ENCODE peak calls at places on chromosomes 7 and 10, in nine cellular contexts. L is ovary, S is mucosa of descending colon, G is cardiac fibroblast, F is AG10803, H is AG04449, T is dorsolateral prefrontal cortex, U is AG09309, J is mesothelial cell of epicardium. C is an unnamed sample.

GRCh38 chr7:5526190-5527037 is 102.8 kb upstream of the TNRC18 start:
- DNase-seq in L (peak; percentile 52), S (no peak), G (peak; percentile 57), F (peak; percentile 57), H (no peak), T (no peak), U (no peak), J (no peak), C (peak; percentile 52)

GRCh38 chr10:118911361-118911760 is 118.2 kb upstream of the NANOS1 start:
- DNase-seq in L (no peak), S (no peak), G (peak; percentile 64), F (peak; percentile 21), H (no peak), T (no peak), U (no peak), J (no peak), C (no peak)

GRCh38 chr10:98963608-98964007 is 272.0 kb downstream of the HPSE2 start:
- DNase-seq in L (no peak), S (no peak), G (peak; percentile 5), F (no peak), H (no peak), T (no peak), U (no peak), J (no peak), C (no peak)

GRCh38 chr10:132163278-132163765 is 23.4 kb upstream of the DPYSL4 start:
- DNase-seq in L (no peak), S (peak; percentile 82), G (peak; percentile 19), F (no peak), H (no peak), T (no peak), U (no peak), J (no peak), C (no peak)

GRCh38 chr7:82015751-82016150 is 245.9 kb upstream of the HGF start:
- DNase-seq in L (no peak), S (no peak), G (peak; percentile 46), F (peak; percentile 12), H (no peak), T (no peak), U (no peak), J (no peak), C (no peak)

GRCh38 chr7:74633451-74633921 is 24.0 kb upstream of the GTF2I start:
- DNase-seq in L (no peak), S (no peak), G (no peak), F (no peak), H (no peak), T (no peak), U (no peak), J (no peak), C (no peak)

GRCh38 chr10:27344568-27345454 is 104.2 kb upstream of the ACBD5 start:
- DNase-seq in L (no peak), S (no peak), G (no peak), F (no peak), H (no peak), T (no peak), U (no peak), J (no peak), C (no peak)

GRCh38 chr7:114818501-114818900 is 103.4 kb upstream of the MDFIC start:
- DNase-seq in L (no peak), S (no peak), G (peak; percentile 77), F (peak; percentile 80), H (no peak), T (no peak), U (peak; percentile 18), J (no peak), C (peak; percentile 14)

GRCh38 chr10:69884686-69885085 is 83.0 kb downstream of the COL13A1 start:
- DNase-seq in L (no peak), S (no peak), G (peak; percentile 36), F (no peak), H (no peak), T (no peak), U (no peak), J (no peak), C (no peak)

GRCh38 chr10:44198096-44198779 is 186.7 kb downstream of the CXCL12 start:
- DNase-seq in L (no peak), S (no peak), G (no peak), F (peak; percentile 38), H (no peak), T (no peak), U (no peak), J (no peak), C (peak; percentile 64)

GRCh38 chr10:983951-984705 is 4.1 kb upstream of the GTPBP4 start:
- DNase-seq in L (no peak), S (no peak), G (no peak), F (no peak), H (no peak), T (no peak), U (no peak), J (no peak), C (no peak)

GRCh38 chr7:107023522-107024149 is 20.9 kb upstream of the PRKAR2B start:
- DNase-seq in L (no peak), S (no peak), G (no peak), F (no peak), H (no peak), T (no peak), U (no peak), J (no peak), C (no peak)

GRCh38 chr10:108852211-108852610 is 1071.1 kb downstream of the XPNPEP1 start:
- DNase-seq in L (no peak), S (no peak), G (no peak), F (no peak), H (no peak), T (no peak), U (no peak), J (no peak), C (no peak)

GRCh38 chr7:149457766-149458165 is 3.1 kb downstream of the ZNF777 start:
- DNase-seq in L (no peak), S (no peak), G (no peak), F (no peak), H (no peak), T (no peak), U (no peak), J (no peak), C (no peak)

GRCh38 chr10:33335800-33336605 is 1.5 kb upstream of the NRP1 start:
- DNase-seq in L (peak; percentile 76), S (peak; percentile 71), G (peak; percentile 74), F (peak; percentile 79), H (no peak), T (peak; percentile 38), U (no peak), J (peak; percentile 29), C (no peak)
- TF ChIP-seq CTCF in L (no peak), S (no peak), G (no peak), F (peak; percentile 5), H (peak; percentile 2), T (no peak), U (no peak), J (no peak), C (peak; percentile 2)

DNA sequence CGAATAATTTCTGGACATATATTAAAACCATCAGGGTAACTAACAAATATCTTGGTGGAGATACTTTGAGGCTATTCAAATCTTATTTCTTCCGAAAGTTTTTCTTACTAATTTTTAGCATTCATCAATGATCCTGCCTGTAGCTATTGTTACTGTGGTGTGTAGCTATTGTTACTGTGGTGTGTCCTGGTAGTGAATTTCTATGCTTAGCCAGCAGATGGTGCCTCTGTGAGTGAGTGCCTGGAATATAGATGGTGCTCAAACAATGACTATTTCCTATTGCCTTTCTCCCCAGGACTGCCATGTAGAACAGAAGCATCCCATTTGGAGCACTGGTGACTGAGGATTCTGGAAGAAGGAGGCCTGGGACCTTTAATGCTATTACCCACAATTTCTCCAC is 245.7 kb downstream of the CCSER2 start:
- DNase-seq in L (no peak), S (no peak), G (no peak), F (no peak), H (no peak), T (no peak), U (no peak), J (no peak), C (no peak)
- TF ChIP-seq CTCF in L (no peak), S (no peak), G (no peak), F (peak; percentile 4), H (no peak), T (no peak), U (peak; percentile 1), J (no peak), C (no peak)

DNA sequence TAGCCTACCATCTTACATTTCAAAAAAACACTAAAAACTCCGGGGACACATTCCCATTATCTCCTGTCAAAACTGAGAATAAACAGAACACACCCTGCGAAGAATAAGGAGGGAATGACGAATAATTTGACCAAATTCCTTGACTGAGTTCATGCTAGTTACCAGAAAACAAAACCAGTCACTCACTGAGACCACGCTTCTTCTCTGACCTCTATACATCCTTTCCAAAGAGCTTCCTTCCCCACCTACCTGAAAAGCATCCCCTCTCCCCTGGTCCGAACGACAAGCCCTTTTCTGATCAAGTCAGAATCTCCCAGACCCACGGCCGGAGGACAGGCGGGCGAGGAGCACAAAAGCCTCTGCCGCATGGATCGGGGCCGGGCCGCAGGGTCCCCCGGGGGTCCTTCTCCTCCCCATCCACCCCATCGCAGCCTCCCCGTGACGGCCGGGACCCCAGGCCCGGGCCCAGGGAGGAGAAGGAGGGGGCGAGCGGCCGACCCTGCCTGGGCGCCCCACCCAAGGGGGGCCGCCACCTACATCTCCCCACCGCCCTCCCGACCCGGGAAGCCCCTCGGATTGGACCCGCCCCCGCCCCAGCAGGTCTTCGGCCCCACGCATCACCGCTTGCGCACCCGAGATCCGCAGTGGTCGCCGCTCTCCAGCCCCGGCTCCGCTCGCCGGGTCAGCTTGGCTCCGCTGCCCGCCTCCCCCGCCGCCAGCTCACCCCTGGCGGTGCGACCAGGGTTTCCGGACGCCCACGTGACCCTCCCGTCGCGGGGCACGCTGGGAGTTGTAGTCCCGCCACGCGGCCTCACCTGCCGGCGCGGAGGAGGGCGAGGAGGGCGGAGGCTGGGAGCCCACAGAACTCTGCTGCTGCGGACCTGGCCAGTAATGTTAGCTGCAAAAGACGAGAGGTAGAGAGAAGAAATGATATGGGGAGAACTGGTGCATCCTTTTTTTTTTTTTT is at the start of gene SLC37A3:
- DNase-seq in L (peak; percentile 90), S (peak; percentile 93), G (peak; percentile 73), F (peak; percentile 61), H (no peak), T (peak; percentile 85), U (peak; percentile 11), J (peak; percentile 82), C (no peak)
- TF ChIP-seq CTCF in L (peak; percentile 38), S (no peak), G (no peak), F (no peak), H (peak; percentile 42), T (peak; percentile 37), U (peak; percentile 15), J (no peak), C (no peak)

GRCh38 chr10:12907651-12908050 is 93.9 kb downstream of the CCDC3 start:
- DNase-seq in L (no peak), S (no peak), G (peak; percentile 13), F (no peak), H (no peak), T (no peak), U (no peak), J (no peak), C (no peak)

GRCh38 chr10:12910835-12911234 is 90.7 kb downstream of the CCDC3 start:
- DNase-seq in L (no peak), S (no peak), G (no peak), F (no peak), H (no peak), T (no peak), U (no peak), J (no peak), C (no peak)

GRCh38 chr10:12909182-12909835 is 92.2 kb downstream of the CCDC3 start:
- DNase-seq in L (no peak), S (no peak), G (no peak), F (no peak), H (no peak), T (no peak), U (no peak), J (no peak), C (no peak)

GRCh38 chr10:12909836-12910185 is 91.7 kb downstream of the CCDC3 start:
- DNase-seq in L (no peak), S (no peak), G (no peak), F (no peak), H (no peak), T (no peak), U (no peak), J (no peak), C (no peak)

GRCh38 chr10:12908773-12909172 is 92.7 kb downstream of the CCDC3 start:
- DNase-seq in L (no peak), S (no peak), G (no peak), F (no peak), H (no peak), T (no peak), U (no peak), J (no peak), C (no peak)
- TF ChIP-seq CTCF in L (no peak), S (no peak), G (no peak), F (no peak), H (no peak), T (no peak), U (no peak), J (no peak), C (no peak)

C was measured in AG09319.